ENCODE peak calls at places on chromosomes 12 and 14, in eight cellular contexts. D is upper lobe of right lung; O is adipocyte; Y is D341Med; G is NCI-H774; C is effector memory CD4-positive, alpha-beta T cell; M is iris pigment epithelial cell; E is stimulated activated CD4-positive, alpha-beta T cell treated with anti-CD3 and anti-CD28 coated beads, Interleukin-4, amount 100 ng/mL, for 1 hour. H is an unnamed sample.

GRCh38 chr12:69101505-69101904 is 137.9 kb upstream of the CPSF6 start:
- DNase-seq in D (no peak), O (peak), Y (no peak), G (peak), C (no peak), M (no peak), E (no peak), H (no peak)

GRCh38 chr12:119208626-119209061 is 29.9 kb downstream of the HSPB8 start:
- DNase-seq in D (no peak), O (no peak), Y (peak), G (peak), C (no peak), M (peak), E (no peak), H (peak)

GRCh38 chr12:57046947-57047890 is 2.7 kb downstream of the MYO1A start:
- DNase-seq in D (no peak), O (no peak), Y (no peak), G (no peak), C (no peak), M (no peak), E (no peak), H (no peak)

GRCh38 chr12:57187222-57188089 is 29.1 kb upstream of the NXPH4 start:
- DNase-seq in D (no peak), O (no peak), Y (no peak), G (no peak), C (no peak), M (no peak), E (no peak), H (no peak)

GRCh38 chr14:24317141-24317927 is 6.0 kb downstream of the LTB4R start:
- DNase-seq in D (no peak), O (peak), Y (no peak), G (no peak), C (no peak), M (no peak), E (no peak), H (no peak)

GRCh38 chr12:119715268-119715620 is 47.3 kb downstream of the PRKAB1 start:
- DNase-seq in D (no peak), O (peak), Y (no peak), G (no peak), C (no peak), M (peak), E (no peak), H (no peak)

GRCh38 chr14:22391908-22392307 is 197.1 kb downstream of the DAD1 start:
- DNase-seq in D (peak), O (peak), Y (peak), G (no peak), C (no peak), M (peak), E (no peak), H (peak)

GRCh38 chr14:85535916-85536834 is 6.2 kb downstream of the FLRT2 start:
- DNase-seq in D (no peak), O (peak), Y (no peak), G (no peak), C (no peak), M (peak), E (no peak), H (no peak)

GRCh38 chr12:122116707-122117535 is 38.4 kb downstream of the MLXIP start:
- DNase-seq in D (no peak), O (no peak), Y (no peak), G (peak), C (no peak), M (no peak), E (no peak), H (peak)

GRCh38 chr14:68820999-68821683 is 28.3 kb upstream of the ZFP36L1 start:
- DNase-seq in D (no peak), O (no peak), Y (no peak), G (no peak), C (peak), M (no peak), E (no peak), H (no peak)

GRCh38 chr14:61678966-61679365 is 16.3 kb upstream of the HIF1A start:
- DNase-seq in D (no peak), O (no peak), Y (peak), G (no peak), C (no peak), M (no peak), E (no peak), H (no peak)

GRCh38 chr12:9910716-9911421 is 21.3 kb downstream of the CLEC2A start:
- DNase-seq in D (no peak), O (no peak), Y (no peak), G (no peak), C (no peak), M (peak), E (no peak), H (no peak)

GRCh38 chr14:38887696-38888095 is 215.3 kb downstream of the SEC23A start:
- DNase-seq in D (no peak), O (no peak), Y (no peak), G (no peak), C (no peak), M (no peak), E (no peak), H (no peak)

GRCh38 chr14:106562451-106562850 is 1036.1 kb downstream of the TMEM121 start:
- DNase-seq in D (no peak), O (no peak), Y (no peak), G (no peak), C (no peak), M (no peak), E (no peak), H (no peak)

GRCh38 chr14:67729072-67729561 is 27.4 kb downstream of the RDH12 start:
- DNase-seq in D (peak), O (no peak), Y (no peak), G (no peak), C (no peak), M (no peak), E (no peak), H (peak)

GRCh38 chr12:113391650-113392340 is 11.9 kb downstream of the SDS start:
- DNase-seq in D (no peak), O (no peak), Y (no peak), G (no peak), C (no peak), M (no peak), E (no peak), H (no peak)

GRCh38 chr14:51865953-51866747 is 5.7 kb downstream of the GNG2 start:
- DNase-seq in D (no peak), O (no peak), Y (no peak), G (no peak), C (no peak), M (no peak), E (no peak), H (no peak)

GRCh38 chr14:77041837-77042557 is 13.5 kb upstream of the IRF2BPL start:
- DNase-seq in D (no peak), O (peak), Y (no peak), G (no peak), C (no peak), M (peak), E (no peak), H (no peak)

GRCh38 chr12:45369065-45369464 is 153.2 kb downstream of the ANO6 start:
- DNase-seq in D (no peak), O (peak), Y (no peak), G (no peak), C (no peak), M (peak), E (no peak), H (no peak)

GRCh38 chr14:100834441-100835277 is 8.7 kb downstream of the MEG3 start:
- DNase-seq in D (no peak), O (no peak), Y (no peak), G (no peak), C (no peak), M (no peak), E (no peak), H (no peak)

GRCh38 chr12:108338915-108339657 is at the start of gene CMKLR1:
- DNase-seq in D (peak), O (peak), Y (no peak), G (no peak), C (no peak), M (no peak), E (no peak), H (peak)

GRCh38 chr12:39571351-39571750 is 48.3 kb downstream of the ABCD2 start:
- DNase-seq in D (no peak), O (no peak), Y (no peak), G (no peak), C (no peak), M (no peak), E (no peak), H (no peak)

GRCh38 chr14:50845166-50845565 is 14.2 kb upstream of the NIN start:
- DNase-seq in D (no peak), O (no peak), Y (no peak), G (no peak), C (no peak), M (no peak), E (no peak), H (no peak)

GRCh38 chr14:30874120-30874998 is at the start of gene COCH:
- DNase-seq in D (peak), O (peak), Y (peak), G (peak), C (no peak), M (no peak), E (peak), H (peak)

GRCh38 chr12:117629454-117629853 is 268.0 kb upstream of the NOS1 start:
- DNase-seq in D (no peak), O (no peak), Y (no peak), G (no peak), C (no peak), M (no peak), E (no peak), H (no peak)

GRCh38 chr14:31418440-31418839 is 1.9 kb downstream of the HEATR5A start:
- DNase-seq in D (no peak), O (no peak), Y (no peak), G (no peak), C (no peak), M (no peak), E (no peak), H (no peak)

GRCh38 chr14:39085933-39086332 is 17.1 kb downstream of the SEC23A start:
- DNase-seq in D (no peak), O (no peak), Y (no peak), G (no peak), C (no peak), M (peak), E (no peak), H (no peak)

GRCh38 chr12:101243616-101244015 is 33.6 kb upstream of the SLC5A8 start:
- DNase-seq in D (no peak), O (no peak), Y (no peak), G (no peak), C (no peak), M (no peak), E (no peak), H (no peak)

GRCh38 chr12:9943244-9943643 is 11.1 kb upstream of the CLEC2A start:
- DNase-seq in D (no peak), O (no peak), Y (peak), G (no peak), C (peak), M (no peak), E (no peak), H (no peak)

GRCh38 chr12:12349711-12350665 is at the start of gene MANSC1:
- DNase-seq in D (peak), O (peak), Y (peak), G (peak), C (peak), M (no peak), E (peak), H (peak)

GRCh38 chr12:6091786-6092566 is 32.5 kb downstream of the VWF start:
- DNase-seq in D (no peak), O (no peak), Y (no peak), G (no peak), C (no peak), M (no peak), E (no peak), H (no peak)

GRCh38 chr12:11969437-11970154 is 101.1 kb upstream of the BCL2L14 start:
- DNase-seq in D (no peak), O (no peak), Y (no peak), G (no peak), C (no peak), M (no peak), E (no peak), H (no peak)

GRCh38 chr14:93013368-93013719 is 90.4 kb downstream of the CHGA start:
- DNase-seq in D (no peak), O (peak), Y (peak), G (no peak), C (no peak), M (peak), E (no peak), H (no peak)